ENCODE peak calls at places on chromosomes 12 and 14, in seven cellular contexts. N is RPMI8226, K is left colon, I is kidney, L is HCT116, A is progenitor cell of endocrine pancreas, F is astrocyte of the hippocampus. H is an unnamed sample.
A peak's percentile ranks its signal among the peaks of the same experiment; 100 is the strongest.

GRCh38 chr12:66409195-66409871 is 107.0 kb downstream of the HELB start:
- DNase-seq in K (no peak), L (peak; percentile 57), A (no peak), N (peak; percentile 57), F (peak; percentile 67), I (no peak), H (peak; percentile 50)

GRCh38 chr14:64293976-64294671 is at the start of gene ESR2:
- DNase-seq in K (peak; percentile 30), L (no peak), F (peak; percentile 64), A (peak; percentile 42), N (peak; percentile 7), I (peak; percentile 80), H (no peak)

GRCh38 chr12:65891219-65891618 is 66.9 kb downstream of the HMGA2 start:
- DNase-seq in F (peak; percentile 57), K (no peak), N (no peak), I (no peak), L (no peak), A (no peak), H (no peak)

GRCh38 chr12:104250366-104251125 is 35.0 kb downstream of the TXNRD1 start:
- DNase-seq in F (no peak), K (no peak), A (no peak), L (no peak), I (no peak), N (no peak), H (no peak)

GRCh38 chr12:115437061-115437567 is 753.1 kb upstream of the TBX3 start:
- DNase-seq in I (no peak), A (no peak), N (no peak), L (no peak), K (no peak), F (peak; percentile 52), H (no peak)

GRCh38 chr12:15701212-15701611 is 88.0 kb downstream of the EPS8 start:
- DNase-seq in A (no peak), K (no peak), F (no peak), I (no peak), N (no peak), L (no peak), H (peak; percentile 75)

GRCh38 chr12:47935196-47935595 is 28.2 kb upstream of the TMEM106C start:
- DNase-seq in K (no peak), N (no peak), A (no peak), I (peak; percentile 84), L (no peak), F (peak; percentile 66), H (no peak)

GRCh38 chr12:26631846-26632245 is 201.1 kb downstream of the ITPR2 start:
- DNase-seq in I (no peak), N (no peak), F (peak; percentile 32), K (no peak), A (no peak), L (no peak), H (no peak)

GRCh38 chr14:53979747-53980642 is 23.4 kb upstream of the BMP4 start:
- DNase-seq in F (peak; percentile 91), N (no peak), A (no peak), L (no peak), I (no peak), K (no peak), H (peak; percentile 82)

GRCh38 chr12:108495054-108495453 is 20.0 kb upstream of the FICD start:
- DNase-seq in I (no peak), L (peak; percentile 51), N (peak; percentile 59), A (no peak), F (no peak), K (no peak), H (no peak)

GRCh38 chr12:101968770-101969169 is 91.4 kb downstream of the DRAM1 start:
- DNase-seq in A (no peak), L (no peak), N (no peak), I (no peak), K (no peak), F (no peak), H (no peak)

GRCh38 chr12:51361419-51362016 is 15.0 kb upstream of the CELA1 start:
- DNase-seq in K (no peak), F (no peak), A (no peak), N (no peak), L (no peak), I (no peak), H (no peak)